ENCODE peak calls at places on chromosomes 13 and 19, in four cellular contexts. Y is astrocyte; V is activated T-helper 9 cell treated with anti-CD3 and anti-CD28 coated beads, Interleukin-2, amount 50 U/mL, for 16 hours; K is EH. L is an unnamed sample.
A peak's percentile ranks its signal among the peaks of the same experiment; 100 is the strongest.

GRCh38 chr13:39616087-39616694 is 13.2 kb upstream of the LHFPL6 start:
- DNase-seq in Y (peak; percentile 29), V (no peak), K (peak; percentile 75), L (no peak)

GRCh38 chr13:44321961-44322360 is 51.7 kb upstream of the SERP2 start:
- DNase-seq in K (no peak), Y (no peak), V (no peak), L (no peak)

GRCh38 chr19:16203256-16204004 is 5.7 kb downstream of the AP1M1 start:
- DNase-seq in V (no peak), Y (no peak), K (no peak), L (no peak)

GRCh38 chr19:31099470-31100190 is 249.6 kb downstream of the TSHZ3 start:
- DNase-seq in V (no peak), Y (no peak), K (no peak), L (no peak)

GRCh38 chr19:45553464-45553863 is 31.1 kb downstream of the OPA3 start:
- DNase-seq in Y (no peak), V (no peak), K (no peak), L (no peak)

GRCh38 chr19:7303470-7303869 is 9.3 kb upstream of the INSR start:
- DNase-seq in K (no peak), Y (no peak), V (no peak), L (no peak)

GRCh38 chr13:30143671-30144400 is 163.5 kb downstream of the KATNAL1 start:
- DNase-seq in K (peak; percentile 74), Y (peak; percentile 52), V (no peak), L (no peak)

GRCh38 chr19:13985771-13986347 is 20.3 kb downstream of the RFX1 start:
- DNase-seq in V (peak; percentile 16), Y (no peak), K (no peak), L (no peak)

GRCh38 chr19:53977991-53978731 is 13.3 kb upstream of the CACNG6 start:
- DNase-seq in V (no peak), K (peak; percentile 84), Y (peak; percentile 83), L (peak; percentile 13)

GRCh38 chr13:97382276-97382675 is 51.7 kb upstream of the RAP2A start:
- DNase-seq in V (no peak), K (no peak), Y (no peak), L (no peak)

GRCh38 chr19:31436121-31436776 is 87.0 kb upstream of the TSHZ3 start:
- DNase-seq in Y (peak; percentile 75), K (peak; percentile 34), V (no peak), L (no peak)

GRCh38 chr13:39100996-39101751 is 62.9 kb downstream of the NHLRC3 start:
- DNase-seq in V (no peak), K (no peak), Y (no peak), L (no peak)

GRCh38 chr19:48102870-48103751 is 7.5 kb downstream of the PLA2G4C start:
- DNase-seq in K (peak; percentile 59), V (peak; percentile 9), Y (peak; percentile 59), L (no peak)

GRCh38 chr13:109715902-109716301 is 70.5 kb downstream of the IRS2 start:
- DNase-seq in K (no peak), V (no peak), Y (no peak), L (no peak)

GRCh38 chr19:35061583-35062373 is 20.3 kb downstream of the HPN start:
- DNase-seq in Y (peak; percentile 28), V (no peak), K (peak; percentile 38), L (no peak)

GRCh38 chr19:17718988-17719711 is at the start of gene MAP1S:
- DNase-seq in Y (peak; percentile 17), K (peak; percentile 57), V (peak; percentile 56), L (peak; percentile 39)

GRCh38 chr13:112771139-112771876 is 81.5 kb downstream of the ATP11A start:
- DNase-seq in K (no peak), Y (no peak), V (no peak), L (no peak)

GRCh38 chr19:524062-524674 is 7.4 kb upstream of the CDC34 start:
- DNase-seq in Y (no peak), K (peak; percentile 30), V (no peak), L (no peak)

GRCh38 chr13:58619396-58620113 is 988.0 kb downstream of the PCDH17 start:
- DNase-seq in V (no peak), Y (peak; percentile 4), K (no peak), L (no peak)

GRCh38 chr13:49256841-49257240 is 9.1 kb downstream of the CDADC1 start:
- DNase-seq in Y (peak; percentile 8), V (no peak), K (no peak), L (no peak)